ENCODE peak calls at places on chromosome 11, in four cellular contexts. W is fibroblast of lung, B is neural progenitor cell, P is heart left ventricle. N is an unnamed sample.

GRCh38 chr11:78061921-78062311 is 1.7 kb upstream of the THRSP start:
- DNase-seq in B (no peak), W (no peak), P (no peak), N (no peak)

GRCh38 chr11:78740175-78741161 is 165.8 kb upstream of the NARS2 start:
- DNase-seq in B (no peak), P (no peak), W (no peak), N (no peak)

GRCh38 chr11:45245237-45246045 is 40.7 kb downstream of the SYT13 start:
- DNase-seq in P (no peak), B (no peak), W (no peak), N (no peak)

GRCh38 chr11:47981667-47982404 is 1.5 kb downstream of the PTPRJ start:
- DNase-seq in W (no peak), P (peak), B (no peak), N (no peak)

GRCh38 chr11:29200776-29201574 is 815.9 kb downstream of the KCNA4 start:
- DNase-seq in P (no peak), B (no peak), W (no peak), N (no peak)

GRCh38 chr11:111696556-111696955 is 69.6 kb downstream of the PPP2R1B start:
- DNase-seq in B (no peak), P (no peak), W (peak), N (no peak)

GRCh38 chr11:75468534-75469340 is 35.7 kb upstream of the KLHL35 start:
- DNase-seq in W (peak), P (peak), B (no peak), N (peak)

GRCh38 chr11:12674936-12675696 is 895 bp downstream of the TEAD1 start:
- DNase-seq in B (peak), P (peak), W (peak), N (no peak)

GRCh38 chr11:6576471-6577373 is 26.7 kb downstream of the RRP8 start:
- DNase-seq in B (no peak), P (no peak), W (peak), N (peak)

GRCh38 chr11:117814766-117815261 is 9.7 kb downstream of the FXYD2 start:
- DNase-seq in P (peak), W (no peak), B (peak), N (no peak)

GRCh38 chr11:96259053-96259837 is 83.8 kb downstream of the MAML2 start:
- DNase-seq in W (peak), B (no peak), P (no peak), N (peak)

GRCh38 chr11:83566948-83567347 is 280.8 kb upstream of the CCDC90B start:
- DNase-seq in B (no peak), W (peak), P (no peak), N (peak)

GRCh38 chr11:113293936-113294335 is 20.4 kb upstream of the TTC12 start:
- DNase-seq in W (no peak), P (no peak), B (no peak), N (no peak)

GRCh38 chr11:14318581-14318981 is 40.4 kb downstream of the RRAS2 start:
- DNase-seq in W (no peak), P (no peak), B (no peak), N (peak)

GRCh38 chr11:99020324-99021225 is at the start of gene CNTN5:
- DNase-seq in B (peak), W (peak), P (peak), N (no peak)

GRCh38 chr11:46253258-46254134 is 24.0 kb upstream of the CREB3L1 start:
- DNase-seq in B (no peak), W (no peak), P (no peak), N (no peak)

GRCh38 chr11:47377571-47378010 is 756 bp downstream of the SPI1 start:
- DNase-seq in B (no peak), W (no peak), P (no peak), N (no peak)

GRCh38 chr11:70400643-70401042 is 2.3 kb downstream of the CTTN start:
- DNase-seq in W (no peak), P (no peak), B (no peak), N (no peak)

GRCh38 chr11:119520966-119521365 is 98.0 kb upstream of the THY1 start:
- DNase-seq in B (no peak), P (no peak), W (no peak), N (no peak)

GRCh38 chr11:45225961-45226871 is 59.9 kb downstream of the SYT13 start:
- DNase-seq in B (no peak), P (no peak), W (no peak), N (no peak)

GRCh38 chr11:68817554-68817953 is 24.2 kb downstream of the CPT1A start:
- DNase-seq in W (no peak), P (no peak), B (no peak), N (no peak)

GRCh38 chr11:130399196-130399595 is 29.2 kb downstream of the ADAMTS8 start:
- DNase-seq in P (no peak), W (no peak), B (no peak), N (no peak)

GRCh38 chr11:130396965-130397364 is 31.4 kb downstream of the ADAMTS8 start:
- DNase-seq in W (no peak), B (no peak), P (no peak), N (no peak)

GRCh38 chr11:130403301-130403804 is 25.1 kb downstream of the ADAMTS8 start:
- DNase-seq in W (peak), P (peak), B (no peak), N (peak)

GRCh38 chr11:130400793-130401483 is 27.5 kb downstream of the ADAMTS8 start:
- DNase-seq in P (no peak), B (no peak), W (peak), N (peak)

DNA sequence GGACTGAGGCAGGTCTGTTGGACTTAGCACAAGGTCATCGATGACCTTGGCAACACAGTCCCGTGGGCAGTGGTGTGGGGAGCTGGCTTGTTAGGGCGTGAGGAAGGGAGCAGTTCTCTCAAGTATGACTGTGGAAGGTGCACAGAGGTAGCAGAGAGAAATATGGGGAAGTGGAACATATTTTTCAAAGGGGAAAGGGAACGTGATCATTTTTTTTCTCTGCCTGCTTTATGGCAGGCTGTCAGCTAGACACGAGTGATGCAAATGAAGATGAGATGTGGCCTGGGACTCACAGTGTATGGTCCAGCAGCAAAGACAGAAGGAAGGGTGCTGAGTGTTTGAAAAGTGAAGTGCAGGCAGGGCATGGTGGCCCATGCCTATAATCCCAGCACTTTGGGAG is 30.6 kb downstream of the ADAMTS8 start:
- DNase-seq in B (no peak), P (no peak), W (no peak), N (no peak)
- H3K4me3 ChIP-seq in B (no peak), P (no peak), W (no peak), N (no peak)

GRCh38 chr11:18091731-18092130 is 14.2 kb downstream of the SAAL1 start:
- DNase-seq in B (no peak), W (no peak), P (no peak), N (no peak)

GRCh38 chr11:18093946-18094345 is 11.9 kb downstream of the SAAL1 start:
- DNase-seq in B (no peak), P (no peak), W (no peak), N (no peak)

GRCh38 chr11:18088974-18089373 is 16.9 kb downstream of the SAAL1 start:
- DNase-seq in W (no peak), B (no peak), P (no peak), N (no peak)

DNA sequence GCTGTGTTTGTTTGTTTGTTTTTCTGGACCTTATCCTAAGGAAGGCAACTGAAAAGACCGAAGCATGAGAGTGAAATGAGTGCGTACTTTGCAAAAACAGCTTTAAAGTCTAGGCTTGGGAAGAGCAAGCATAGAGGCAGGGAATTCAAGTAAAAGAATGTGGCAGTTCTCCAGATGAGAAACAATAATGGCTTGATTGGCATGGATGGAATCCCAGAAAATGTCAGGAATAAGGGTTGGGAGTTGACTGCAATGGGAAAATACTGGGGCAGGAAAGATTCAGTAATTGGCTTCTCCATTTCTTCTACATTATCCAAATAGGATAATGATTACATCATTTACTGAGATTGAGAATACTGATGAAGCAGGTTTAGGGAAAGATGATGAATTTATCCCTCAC is 17.5 kb downstream of the SAAL1 start:
- DNase-seq in B (no peak), P (no peak), W (no peak), N (no peak)
- TF ChIP-seq CTCF in B (no peak), P (no peak), W (no peak), N (no peak)

GRCh38 chr11:2137202-2138071 is 1.8 kb downstream of the IGF2 start:
- DNase-seq in W (peak), B (peak), P (peak), N (peak)

GRCh38 chr11:2139691-2140337 is 625 bp upstream of the IGF2 start:
- DNase-seq in P (peak), B (peak), W (no peak), N (peak)

GRCh38 chr11:2138075-2138435 is 1.1 kb downstream of the IGF2 start:
- DNase-seq in W (no peak), P (peak), B (peak), N (no peak)

GRCh38 chr11:2139118-2139490 is at the start of gene IGF2:
- DNase-seq in W (peak), B (peak), P (peak), N (peak)

GRCh38 chr11:2138436-2139117 is 612 bp downstream of the IGF2 start:
- DNase-seq in W (peak), P (peak), B (peak), N (peak)
- H3K4me3 ChIP-seq in W (peak), P (peak), B (peak), N (peak)

GRCh38 chr11:38824573-38824972 is 2226.5 kb upstream of the RAG2 start:
- DNase-seq in P (no peak), B (peak), W (peak), N (no peak)
- TF ChIP-seq CTCF in P (no peak), B (peak), W (no peak), N (peak)

N was measured in foreskin fibroblast.